ENCODE peak calls at places on chromosomes 4 and X, in seven cellular contexts. B is activated CD4-positive, alpha-beta T cell treated with anti-CD3 and anti-CD28 coated beads, Interleukin-2, amount 50 U/mL, for 4 hours; L is kidney; G is testis; W is Daoy; I is head of caudate nucleus; Q is caudate nucleus. F is an unnamed sample.

GRCh38 chr4:117823388-117823787 is 210.9 kb upstream of the NDST3 start:
- DNase-seq in W (no peak), Q (no peak), L (no peak), I (no peak), B (no peak), G (no peak), F (no peak)

GRCh38 chr4:126591583-126591982 is 1041.2 kb upstream of the INTU start:
- DNase-seq in W (no peak), B (no peak), Q (no peak), G (no peak), L (no peak), I (no peak), F (no peak)

GRCh38 chrX:67692246-67692645 is 148.4 kb downstream of the AR start:
- DNase-seq in L (no peak), Q (no peak), W (no peak), B (no peak), G (no peak), I (no peak), F (peak)

GRCh38 chr4:123352240-123352945 is 44.2 kb upstream of the SPRY1 start:
- DNase-seq in L (no peak), W (no peak), B (no peak), G (no peak), I (no peak), Q (no peak), F (peak)

GRCh38 chr4:182916483-182917181 is 554 bp downstream of the DCTD start:
- DNase-seq in B (peak), Q (peak), I (peak), G (peak), L (peak), W (peak), F (peak)

GRCh38 chrX:48958635-48959094 is 1.3 kb upstream of the OTUD5 start:
- DNase-seq in I (peak), W (peak), L (no peak), Q (no peak), B (no peak), G (no peak), F (peak)

GRCh38 chr4:173413043-173413442 is 14.1 kb upstream of the SCRG1 start:
- DNase-seq in B (no peak), Q (no peak), I (no peak), G (no peak), L (no peak), W (no peak), F (no peak)

GRCh38 chrX:123590842-123591491 is 141.9 kb downstream of the THOC2 start:
- DNase-seq in I (no peak), B (no peak), Q (no peak), L (no peak), W (no peak), G (no peak), F (peak)

GRCh38 chr4:99179178-99179577 is 35.1 kb upstream of the ADH4 start:
- DNase-seq in W (no peak), Q (no peak), I (no peak), B (no peak), G (no peak), L (no peak), F (no peak)

GRCh38 chr4:110620352-110621327 is 2.2 kb downstream of the PITX2 start:
- DNase-seq in B (no peak), G (no peak), I (no peak), L (peak), Q (no peak), W (no peak), F (no peak)

GRCh38 chrX:31366076-31366475 is 294.2 kb upstream of the FTHL17 start:
- DNase-seq in G (no peak), W (peak), B (no peak), L (no peak), I (no peak), Q (no peak), F (no peak)

GRCh38 chr4:23888421-23889319 is 1.2 kb downstream of the PPARGC1A start:
- DNase-seq in Q (no peak), W (peak), I (peak), G (peak), B (no peak), L (no peak), F (peak)